ENCODE peak calls at places on chromosomes 13 and 19, in six cellular contexts. X is adrenal gland, F is uterus, U is K562, N is ovary, P is upper lobe of left lung. D is an unnamed sample.
A peak's percentile ranks its signal among the peaks of the same experiment; 100 is the strongest.

GRCh38 chr19:16085115-16085514 is 8.8 kb downstream of the TPM4 start:
- DNase-seq in P (no peak), N (no peak), U (no peak), X (no peak), F (no peak), D (no peak)

GRCh38 chr13:97387487-97388353 is 46.2 kb upstream of the RAP2A start:
- DNase-seq in N (no peak), X (no peak), F (no peak), U (no peak), P (no peak), D (no peak)

GRCh38 chr19:38441660-38442348 is 8.3 kb downstream of the RYR1 start:
- DNase-seq in U (peak; percentile 68), X (no peak), N (no peak), F (no peak), P (no peak), D (no peak)

GRCh38 chr13:98567140-98567539 is 9.8 kb downstream of the STK24 start:
- DNase-seq in X (no peak), P (no peak), U (no peak), F (no peak), N (no peak), D (no peak)

GRCh38 chr19:5910638-5910907 is 3.5 kb upstream of the CAPS start:
- DNase-seq in F (no peak), P (no peak), U (no peak), X (no peak), N (no peak), D (no peak)

GRCh38 chr13:113010510-113010865 is 41.5 kb downstream of the MCF2L start:
- DNase-seq in P (peak; percentile 47), F (no peak), N (no peak), U (no peak), X (no peak), D (no peak)

GRCh38 chr13:30119476-30119875 is 187.9 kb downstream of the KATNAL1 start:
- DNase-seq in X (no peak), P (no peak), F (peak; percentile 39), N (no peak), U (no peak), D (no peak)

GRCh38 chr19:7083076-7083956 is 13.8 kb downstream of the ZNF557 start:
- DNase-seq in U (no peak), N (no peak), X (no peak), P (no peak), F (no peak), D (no peak)

GRCh38 chr19:47229674-47230121 is 1.3 kb downstream of the BBC3 start:
- DNase-seq in F (no peak), N (no peak), P (no peak), X (peak; percentile 55), U (no peak), D (no peak)

GRCh38 chr13:40094056-40094455 is 438.6 kb downstream of the COG6 start:
- DNase-seq in P (no peak), F (no peak), X (no peak), N (no peak), U (no peak), D (no peak)

GRCh38 chr13:25691654-25692053 is 319.9 kb downstream of the ATP8A2 start:
- DNase-seq in P (no peak), N (no peak), U (no peak), X (no peak), F (no peak), D (no peak)

GRCh38 chr19:47377208-47377701 is 28.1 kb downstream of the DHX34 start:
- DNase-seq in P (no peak), N (no peak), U (peak; percentile 29), X (peak; percentile 37), F (no peak), D (peak; percentile 89)

GRCh38 chr19:49167857-49168409 is 10.3 kb downstream of the TRPM4 start:
- DNase-seq in X (no peak), P (no peak), U (no peak), N (no peak), F (no peak), D (no peak)

GRCh38 chr19:18373892-18374629 is 11.9 kb upstream of the GDF15 start:
- DNase-seq in X (peak; percentile 99), P (peak; percentile 87), F (peak; percentile 93), U (peak; percentile 97), N (peak; percentile 93), D (peak; percentile 91)

GRCh38 chr19:38120471-38121030 is 103.5 kb downstream of the DPF1 start:
- DNase-seq in F (no peak), U (no peak), P (no peak), N (no peak), X (no peak), D (no peak)

GRCh38 chr19:6239871-6240676 is 39.7 kb downstream of the MLLT1 start:
- DNase-seq in N (no peak), U (no peak), X (no peak), P (no peak), F (no peak), D (no peak)

GRCh38 chr13:99542788-99543406 is 41.6 kb downstream of the TM9SF2 start:
- DNase-seq in U (no peak), F (no peak), X (no peak), P (no peak), N (no peak), D (no peak)

GRCh38 chr19:28504139-28504538 is 708.8 kb downstream of the UQCRFS1 start:
- DNase-seq in P (no peak), X (no peak), N (no peak), U (no peak), F (no peak), D (no peak)

GRCh38 chr13:55761986-55762385 is 1378.7 kb upstream of the PRR20A start:
- DNase-seq in X (no peak), P (no peak), N (no peak), U (no peak), F (no peak), D (no peak)

GRCh38 chr13:64553411-64554129 is 2676.6 kb downstream of the PCDH9 start:
- DNase-seq in N (no peak), U (no peak), F (no peak), X (no peak), P (no peak), D (no peak)

GRCh38 chr19:13355356-13355755 is 150.9 kb downstream of the CACNA1A start:
- DNase-seq in N (no peak), U (no peak), P (no peak), F (no peak), X (no peak), D (no peak)

GRCh38 chr13:42969558-42970172 is 22.4 kb downstream of the EPSTI1 start:
- DNase-seq in N (peak; percentile 54), P (no peak), F (peak; percentile 71), X (peak; percentile 82), U (peak; percentile 63), D (peak; percentile 86)

GRCh38 chr19:16461630-16462051 is 10.1 kb downstream of the EPS15L1 start:
- DNase-seq in P (no peak), U (no peak), F (no peak), N (no peak), X (no peak), D (no peak)

GRCh38 chr13:20312292-20312691 is 80.2 kb upstream of the GJB6 start:
- DNase-seq in N (no peak), P (no peak), F (no peak), U (no peak), X (no peak), D (no peak)

GRCh38 chr13:86581711-86582110 is 782.5 kb upstream of the SLITRK6 start:
- DNase-seq in N (no peak), P (no peak), X (no peak), F (no peak), U (no peak), D (no peak)

GRCh38 chr13:85512421-85512820 is 286.8 kb downstream of the SLITRK6 start:
- DNase-seq in U (no peak), X (no peak), P (no peak), N (no peak), F (no peak), D (no peak)

DNA sequence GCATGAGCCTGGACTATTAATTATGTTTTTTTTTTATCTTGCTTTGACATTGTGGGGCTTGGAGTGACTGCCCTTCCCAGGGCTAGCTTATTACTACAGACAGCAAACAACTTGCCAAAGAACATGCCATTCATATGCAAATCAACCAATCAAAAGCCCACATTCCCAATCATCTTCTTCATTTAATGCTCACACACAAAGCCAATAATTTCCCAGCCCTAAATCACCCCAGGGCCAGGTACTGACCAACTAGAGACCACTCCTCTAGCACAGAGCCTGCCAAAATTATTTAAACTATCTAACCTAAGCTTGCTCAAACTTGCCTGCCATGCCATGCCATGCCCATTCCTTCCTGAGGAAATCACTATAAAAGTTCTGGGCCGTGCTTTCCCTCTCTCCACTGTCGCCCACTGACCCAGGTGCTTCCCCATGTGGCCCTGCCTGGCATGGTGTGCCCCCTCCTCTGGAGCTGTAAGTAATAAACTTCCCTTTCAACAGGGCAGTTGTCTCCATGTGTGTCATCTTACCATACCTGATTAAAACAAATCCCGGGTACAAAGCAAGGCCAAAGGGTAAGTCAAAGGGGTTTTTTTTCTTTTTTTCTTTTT is 15.7 kb downstream of the PBX4 start:
- DNase-seq in P (no peak), F (no peak), X (no peak), U (no peak), N (no peak), D (no peak)
- H3K4me1 ChIP-seq in P (no peaks in the 10 kb centered on the region), F (no peaks in the 10 kb centered on the region), X (no peaks in the 10 kb centered on the region), U (peaks cover 9% of the 10 kb centered on the region), N (no peaks in the 10 kb centered on the region), D (no peaks in the 10 kb centered on the region)

GRCh38 chr19:4604912-4605311 is 34.4 kb upstream of the TNFAIP8L1 start:
- DNase-seq in N (no peak), U (no peak), P (no peak), F (no peak), X (no peak), D (no peak)
- H3K36me3 ChIP-seq in N (no peaks in the 10 kb centered on the region), U (no peaks in the 10 kb centered on the region), P (no peaks in the 10 kb centered on the region), F (no peaks in the 10 kb centered on the region), X (no peaks in the 10 kb centered on the region), D (no peaks in the 10 kb centered on the region)

GRCh38 chr19:14434543-14435319 is 1.6 kb downstream of the PKN1 start:
- DNase-seq in N (peak; percentile 48), P (no peak), U (peak; percentile 68), F (peak; percentile 72), X (peak; percentile 90), D (peak; percentile 66)

GRCh38 chr19:14430712-14431111 is 2.4 kb upstream of the PKN1 start:
- DNase-seq in F (no peak), U (no peak), N (no peak), X (no peak), P (no peak), D (no peak)

GRCh38 chr19:14433454-14434156 is 499 bp downstream of the PKN1 start:
- DNase-seq in P (peak; percentile 86), U (no peak), F (peak; percentile 40), X (no peak), N (peak; percentile 57), D (no peak)

GRCh38 chr19:14434157-14434501 is 1.0 kb downstream of the PKN1 start:
- DNase-seq in N (no peak), X (peak; percentile 41), F (no peak), U (no peak), P (no peak), D (no peak)

GRCh38 chr19:14432817-14433453 is at the start of gene PKN1:
- DNase-seq in X (no peak), U (peak; percentile 90), P (peak; percentile 95), F (peak; percentile 66), N (peak; percentile 79), D (peak; percentile 63)
- TF ChIP-seq POLR2A in X (no peak), U (peak; percentile 40), P (no peak), F (no peak), N (no peak), D (no peak)

GRCh38 chr19:10894911-10895213 is 23.5 kb downstream of the CARM1 start:
- DNase-seq in P (no peak), F (no peak), X (no peak), U (no peak), N (no peak), D (no peak)
- H3K4me1 ChIP-seq in P (peaks cover 20% of the 10 kb centered on the region), F (peaks cover 5% of the 10 kb centered on the region), X (peaks cover 11% of the 10 kb centered on the region), U (peaks cover 3% of the 10 kb centered on the region), N (peaks cover 24% of the 10 kb centered on the region), D (peaks cover 4% of the 10 kb centered on the region)

D was measured in right lobe of liver.